ENCODE peak calls at places on chromosomes 16 and 17, in five cellular contexts. One of them, this sample, is unnamed.

GRCh38 chr17:21365016-21365415 is 11.1 kb upstream of the KCNJ12 start:
- DNase-seq in AG10803: no peak
- DNase-seq in myocyte: no peak
- DNase-seq in NCI-H2081: no peak
- DNase-seq in activated CD4-positive, alpha-beta memory T cell treated with anti-CD3 and anti-CD28 coated beads, Interleukin-2, amount 10 ng/mL, durations not matched to agents 7 days and 5 days: no peak
- DNase-seq in this sample: no peak

GRCh38 chr17:44872131-44872768 is 24.6 kb downstream of the HIGD1B start:
- DNase-seq in AG10803: peak; percentile 37
- DNase-seq in myocyte: no peak
- DNase-seq in NCI-H2081: peak; percentile 98
- DNase-seq in activated CD4-positive, alpha-beta memory T cell treated with anti-CD3 and anti-CD28 coated beads, Interleukin-2, amount 10 ng/mL, durations not matched to agents 7 days and 5 days: no peak
- DNase-seq in this sample: no peak

GRCh38 chr16:50833929-50834328 is 92.0 kb downstream of the CYLD start:
- DNase-seq in AG10803: no peak
- DNase-seq in myocyte: no peak
- DNase-seq in NCI-H2081: no peak
- DNase-seq in activated CD4-positive, alpha-beta memory T cell treated with anti-CD3 and anti-CD28 coated beads, Interleukin-2, amount 10 ng/mL, durations not matched to agents 7 days and 5 days: no peak
- DNase-seq in this sample: no peak

GRCh38 chr17:74245145-74245817 is 28.8 kb upstream of the DNAI2 start:
- DNase-seq in AG10803: no peak
- DNase-seq in myocyte: no peak
- DNase-seq in NCI-H2081: no peak
- DNase-seq in activated CD4-positive, alpha-beta memory T cell treated with anti-CD3 and anti-CD28 coated beads, Interleukin-2, amount 10 ng/mL, durations not matched to agents 7 days and 5 days: no peak
- DNase-seq in this sample: peak; percentile 25

GRCh38 chr17:5431929-5432556 is 6.9 kb downstream of the C1QBP start:
- DNase-seq in AG10803: no peak
- DNase-seq in myocyte: no peak
- DNase-seq in NCI-H2081: no peak
- DNase-seq in activated CD4-positive, alpha-beta memory T cell treated with anti-CD3 and anti-CD28 coated beads, Interleukin-2, amount 10 ng/mL, durations not matched to agents 7 days and 5 days: no peak
- DNase-seq in this sample: no peak

GRCh38 chr17:14299261-14300093 is 1.4 kb upstream of the HS3ST3B1 start:
- DNase-seq in AG10803: peak; percentile 69
- DNase-seq in myocyte: no peak
- DNase-seq in NCI-H2081: no peak
- DNase-seq in activated CD4-positive, alpha-beta memory T cell treated with anti-CD3 and anti-CD28 coated beads, Interleukin-2, amount 10 ng/mL, durations not matched to agents 7 days and 5 days: peak; percentile 55
- DNase-seq in this sample: peak; percentile 72

GRCh38 chr16:88511060-88511459 is 58.0 kb downstream of the ZFPM1 start:
- DNase-seq in AG10803: no peak
- DNase-seq in myocyte: no peak
- DNase-seq in NCI-H2081: no peak
- DNase-seq in activated CD4-positive, alpha-beta memory T cell treated with anti-CD3 and anti-CD28 coated beads, Interleukin-2, amount 10 ng/mL, durations not matched to agents 7 days and 5 days: no peak
- DNase-seq in this sample: no peak

GRCh38 chr17:63442549-63443035 is 3.5 kb downstream of the CYB561 start:
- DNase-seq in AG10803: no peak
- DNase-seq in myocyte: no peak
- DNase-seq in NCI-H2081: peak; percentile 15
- DNase-seq in activated CD4-positive, alpha-beta memory T cell treated with anti-CD3 and anti-CD28 coated beads, Interleukin-2, amount 10 ng/mL, durations not matched to agents 7 days and 5 days: no peak
- DNase-seq in this sample: no peak

GRCh38 chr17:6660765-6661463 is 9.4 kb downstream of the C17orf100 start:
- DNase-seq in AG10803: no peak
- DNase-seq in myocyte: no peak
- DNase-seq in NCI-H2081: no peak
- DNase-seq in activated CD4-positive, alpha-beta memory T cell treated with anti-CD3 and anti-CD28 coated beads, Interleukin-2, amount 10 ng/mL, durations not matched to agents 7 days and 5 days: peak; percentile 34
- DNase-seq in this sample: no peak

GRCh38 chr17:7989781-7990655 is 12.4 kb upstream of the GUCY2D start:
- DNase-seq in AG10803: peak; percentile 61
- DNase-seq in myocyte: peak; percentile 76
- DNase-seq in NCI-H2081: peak; percentile 73
- DNase-seq in activated CD4-positive, alpha-beta memory T cell treated with anti-CD3 and anti-CD28 coated beads, Interleukin-2, amount 10 ng/mL, durations not matched to agents 7 days and 5 days: peak; percentile 92
- DNase-seq in this sample: peak; percentile 65

GRCh38 chr16:73022534-73022933 is 25.4 kb downstream of the ZFHX3 start:
- DNase-seq in AG10803: no peak
- DNase-seq in myocyte: no peak
- DNase-seq in NCI-H2081: no peak
- DNase-seq in activated CD4-positive, alpha-beta memory T cell treated with anti-CD3 and anti-CD28 coated beads, Interleukin-2, amount 10 ng/mL, durations not matched to agents 7 days and 5 days: no peak
- DNase-seq in this sample: no peak

GRCh38 chr17:83178533-83179201 is 99.3 kb downstream of the METRNL start:
- DNase-seq in AG10803: no peak
- DNase-seq in myocyte: no peak
- DNase-seq in NCI-H2081: no peak
- DNase-seq in activated CD4-positive, alpha-beta memory T cell treated with anti-CD3 and anti-CD28 coated beads, Interleukin-2, amount 10 ng/mL, durations not matched to agents 7 days and 5 days: peak; percentile 7
- DNase-seq in this sample: no peak

GRCh38 chr16:75455677-75456076 is 8.8 kb downstream of the TMEM170A start:
- DNase-seq in AG10803: no peak
- DNase-seq in myocyte: no peak
- DNase-seq in NCI-H2081: no peak
- DNase-seq in activated CD4-positive, alpha-beta memory T cell treated with anti-CD3 and anti-CD28 coated beads, Interleukin-2, amount 10 ng/mL, durations not matched to agents 7 days and 5 days: no peak
- DNase-seq in this sample: no peak

GRCh38 chr17:31650756-31651520 is 208.1 kb downstream of the COPRS start:
- DNase-seq in AG10803: no peak
- DNase-seq in myocyte: peak; percentile 56
- DNase-seq in NCI-H2081: no peak
- DNase-seq in activated CD4-positive, alpha-beta memory T cell treated with anti-CD3 and anti-CD28 coated beads, Interleukin-2, amount 10 ng/mL, durations not matched to agents 7 days and 5 days: no peak
- DNase-seq in this sample: no peak

GRCh38 chr16:75273054-75273925 is 21.9 kb upstream of the BCAR1 start:
- DNase-seq in AG10803: no peak
- DNase-seq in myocyte: no peak
- DNase-seq in NCI-H2081: no peak
- DNase-seq in activated CD4-positive, alpha-beta memory T cell treated with anti-CD3 and anti-CD28 coated beads, Interleukin-2, amount 10 ng/mL, durations not matched to agents 7 days and 5 days: no peak
- DNase-seq in this sample: no peak

GRCh38 chr17:41367426-41368075 is 2.1 kb downstream of the KRT33B start:
- DNase-seq in AG10803: peak; percentile 83
- DNase-seq in myocyte: peak; percentile 28
- DNase-seq in NCI-H2081: no peak
- DNase-seq in activated CD4-positive, alpha-beta memory T cell treated with anti-CD3 and anti-CD28 coated beads, Interleukin-2, amount 10 ng/mL, durations not matched to agents 7 days and 5 days: no peak
- DNase-seq in this sample: peak; percentile 50

GRCh38 chr16:70695351-70696070 is 9.7 kb upstream of the MTSS2 start:
- DNase-seq in AG10803: peak; percentile 49
- DNase-seq in myocyte: peak; percentile 95
- DNase-seq in NCI-H2081: peak; percentile 51
- DNase-seq in activated CD4-positive, alpha-beta memory T cell treated with anti-CD3 and anti-CD28 coated beads, Interleukin-2, amount 10 ng/mL, durations not matched to agents 7 days and 5 days: peak; percentile 48
- DNase-seq in this sample: peak; percentile 18

GRCh38 chr17:80130992-80131391 is 15.9 kb downstream of the EIF4A3 start:
- DNase-seq in AG10803: no peak
- DNase-seq in myocyte: no peak
- DNase-seq in NCI-H2081: no peak
- DNase-seq in activated CD4-positive, alpha-beta memory T cell treated with anti-CD3 and anti-CD28 coated beads, Interleukin-2, amount 10 ng/mL, durations not matched to agents 7 days and 5 days: no peak
- DNase-seq in this sample: no peak

GRCh38 chr17:10471853-10472252 is 2.5 kb upstream of the MYH4 start:
- DNase-seq in AG10803: peak; percentile 23
- DNase-seq in myocyte: no peak
- DNase-seq in NCI-H2081: no peak
- DNase-seq in activated CD4-positive, alpha-beta memory T cell treated with anti-CD3 and anti-CD28 coated beads, Interleukin-2, amount 10 ng/mL, durations not matched to agents 7 days and 5 days: no peak
- DNase-seq in this sample: no peak

GRCh38 chr16:3966681-3967080 is 86.2 kb upstream of the CREBBP start:
- DNase-seq in AG10803: no peak
- DNase-seq in myocyte: no peak
- DNase-seq in NCI-H2081: no peak
- DNase-seq in activated CD4-positive, alpha-beta memory T cell treated with anti-CD3 and anti-CD28 coated beads, Interleukin-2, amount 10 ng/mL, durations not matched to agents 7 days and 5 days: no peak
- DNase-seq in this sample: no peak

GRCh38 chr17:44176671-44177501 is 6.4 kb downstream of the ASB16 start:
- DNase-seq in AG10803: no peak
- DNase-seq in myocyte: no peak
- DNase-seq in NCI-H2081: no peak
- DNase-seq in activated CD4-positive, alpha-beta memory T cell treated with anti-CD3 and anti-CD28 coated beads, Interleukin-2, amount 10 ng/mL, durations not matched to agents 7 days and 5 days: no peak
- DNase-seq in this sample: no peak

GRCh38 chr17:46795379-46795952 is 23.0 kb downstream of the WNT3 start:
- DNase-seq in AG10803: no peak
- DNase-seq in myocyte: no peak
- DNase-seq in NCI-H2081: no peak
- DNase-seq in activated CD4-positive, alpha-beta memory T cell treated with anti-CD3 and anti-CD28 coated beads, Interleukin-2, amount 10 ng/mL, durations not matched to agents 7 days and 5 days: no peak
- DNase-seq in this sample: peak; percentile 88

GRCh38 chr16:55922662-55923061 is 47.5 kb upstream of the CES5A start:
- DNase-seq in AG10803: no peak
- DNase-seq in myocyte: no peak
- DNase-seq in NCI-H2081: no peak
- DNase-seq in activated CD4-positive, alpha-beta memory T cell treated with anti-CD3 and anti-CD28 coated beads, Interleukin-2, amount 10 ng/mL, durations not matched to agents 7 days and 5 days: no peak
- DNase-seq in this sample: no peak

GRCh38 chr17:39404542-39405378 is 3.3 kb upstream of the FBXL20 start:
- DNase-seq in AG10803: peak; percentile 86
- DNase-seq in myocyte: peak; percentile 19
- DNase-seq in NCI-H2081: no peak
- DNase-seq in activated CD4-positive, alpha-beta memory T cell treated with anti-CD3 and anti-CD28 coated beads, Interleukin-2, amount 10 ng/mL, durations not matched to agents 7 days and 5 days: peak; percentile 21
- DNase-seq in this sample: peak; percentile 85

GRCh38 chr16:73951541-73951940 is 345.1 kb upstream of the PSMD7 start:
- DNase-seq in AG10803: peak; percentile 42
- DNase-seq in myocyte: no peak
- DNase-seq in NCI-H2081: no peak
- DNase-seq in activated CD4-positive, alpha-beta memory T cell treated with anti-CD3 and anti-CD28 coated beads, Interleukin-2, amount 10 ng/mL, durations not matched to agents 7 days and 5 days: no peak
- DNase-seq in this sample: peak; percentile 1

GRCh38 chr16:68328860-68329370 is 18.1 kb downstream of the PRMT7 start:
- DNase-seq in AG10803: no peak
- DNase-seq in myocyte: no peak
- DNase-seq in NCI-H2081: no peak
- DNase-seq in activated CD4-positive, alpha-beta memory T cell treated with anti-CD3 and anti-CD28 coated beads, Interleukin-2, amount 10 ng/mL, durations not matched to agents 7 days and 5 days: no peak
- DNase-seq in this sample: no peak

GRCh38 chr17:41705271-41705991 is 6.7 kb upstream of the GAST start:
- DNase-seq in AG10803: peak; percentile 58
- DNase-seq in myocyte: no peak
- DNase-seq in NCI-H2081: no peak
- DNase-seq in activated CD4-positive, alpha-beta memory T cell treated with anti-CD3 and anti-CD28 coated beads, Interleukin-2, amount 10 ng/mL, durations not matched to agents 7 days and 5 days: no peak
- DNase-seq in this sample: peak; percentile 53